ENCODE peak calls at places on chromosomes 1 and 21, in five cellular contexts. V, H, L, I and R are unnamed samples.

GRCh38 chr1:29416267-29416666 is 179.9 kb downstream of the PTPRU start:
- DNase-seq in V (no peak), H (no peak), L (no peak), I (no peak), R (no peak)

GRCh38 chr1:86760199-86760598 is 55.8 kb downstream of the SH3GLB1 start:
- DNase-seq in V (no peak), H (no peak), L (no peak), I (no peak), R (no peak)

GRCh38 chr1:226697151-226697575 is 41.9 kb downstream of the ITPKB start:
- DNase-seq in V (peak), H (no peak), L (peak), I (no peak), R (peak)

GRCh38 chr1:11648732-11649158 is 5.5 kb downstream of the FBXO2 start:
- DNase-seq in V (no peak), H (no peak), L (no peak), I (no peak), R (peak)

GRCh38 chr1:181583598-181583997 is 100.3 kb downstream of the CACNA1E start:
- DNase-seq in V (peak), H (no peak), L (no peak), I (no peak), R (no peak)

GRCh38 chr1:81126989-81127571 is 673.7 kb upstream of the ADGRL2 start:
- DNase-seq in V (no peak), H (no peak), L (no peak), I (no peak), R (no peak)

GRCh38 chr21:45479691-45480675 is 62.3 kb downstream of the SLC19A1 start:
- DNase-seq in V (no peak), H (no peak), L (no peak), I (no peak), R (no peak)

GRCh38 chr1:50929376-50929958 is 30.6 kb downstream of the FAF1 start:
- DNase-seq in V (peak), H (no peak), L (peak), I (no peak), R (peak)

GRCh38 chr1:215160351-215160750 is 77.8 kb downstream of the KCNK2 start:
- DNase-seq in V (no peak), H (no peak), L (peak), I (no peak), R (peak)

GRCh38 chr1:61743432-61743705 is 1.1 kb downstream of the PATJ start:
- DNase-seq in V (no peak), H (no peak), L (peak), I (no peak), R (no peak)

GRCh38 chr1:6016191-6016865 is 24.1 kb upstream of the NPHP4 start:
- DNase-seq in V (peak), H (no peak), L (peak), I (no peak), R (peak)